ENCODE peak calls at places on chromosome 10, in seven cellular contexts. C is K562, H is H1, R is HepG2, V is HCT116, X is GM12878, M is SK-N-SH. G is an unnamed sample.

GRCh38 chr10:46539596-46540411 is 16.7 kb downstream of the GPRIN2 start:
- DNase-seq in C (no peak), R (peak), V (no peak), X (no peak), H (no peak), M (no peak), G (no peak)

GRCh38 chr10:67815571-67816059 is 22.4 kb downstream of the DNAJC12 start:
- DNase-seq in H (no peak), R (no peak), M (no peak), C (no peak), V (no peak), X (no peak), G (no peak)

GRCh38 chr10:44974082-44974627 is 4.5 kb downstream of the DEPP1 start:
- DNase-seq in H (no peak), M (no peak), R (no peak), V (no peak), C (no peak), X (no peak), G (no peak)

GRCh38 chr10:1715821-1716220 is 21.5 kb downstream of the ADARB2 start:
- DNase-seq in V (no peak), H (peak), C (no peak), M (no peak), R (no peak), X (peak), G (peak)

GRCh38 chr10:110013615-110014293 is 6.0 kb downstream of the ADD3 start:
- DNase-seq in V (no peak), R (peak), H (no peak), C (no peak), M (no peak), X (no peak), G (no peak)

GRCh38 chr10:34477229-34477628 is 337.9 kb downstream of the PARD3 start:
- DNase-seq in M (no peak), X (no peak), R (no peak), H (no peak), V (no peak), C (no peak), G (no peak)

GRCh38 chr10:28331821-28332220 is 29.0 kb upstream of the MPP7 start:
- DNase-seq in C (no peak), X (no peak), M (no peak), R (no peak), V (no peak), H (no peak), G (no peak)

GRCh38 chr10:76353124-76353851 is 921.9 kb downstream of the LRMDA start:
- DNase-seq in H (no peak), M (no peak), X (no peak), C (no peak), V (no peak), R (no peak), G (no peak)

GRCh38 chr10:113006656-113007342 is 56.8 kb downstream of the TCF7L2 start:
- DNase-seq in H (no peak), R (no peak), C (no peak), M (no peak), V (no peak), X (no peak), G (no peak)

GRCh38 chr10:25555865-25556264 is 378.2 kb upstream of the MYO3A start:
- DNase-seq in X (no peak), R (no peak), H (no peak), C (no peak), M (no peak), V (no peak), G (no peak)

GRCh38 chr10:59331661-59332060 is 30.7 kb downstream of the FAM13C start:
- DNase-seq in M (no peak), R (no peak), H (no peak), C (no peak), X (no peak), V (no peak), G (no peak)

GRCh38 chr10:13062813-13063212 is 37.1 kb upstream of the OPTN start:
- DNase-seq in R (no peak), V (no peak), X (no peak), M (no peak), C (peak), H (no peak), G (no peak)

GRCh38 chr10:99853655-99854054 is 71.2 kb downstream of the ABCC2 start:
- DNase-seq in M (no peak), R (no peak), C (no peak), X (no peak), H (no peak), V (no peak), G (no peak)

GRCh38 chr10:109977382-109977806 is 30.4 kb upstream of the ADD3 start:
- DNase-seq in V (no peak), C (no peak), R (peak), X (no peak), H (no peak), M (no peak), G (no peak)

GRCh38 chr10:119404719-119405504 is 137.6 kb downstream of the RGS10 start:
- DNase-seq in X (no peak), C (no peak), M (no peak), H (no peak), V (no peak), R (no peak), G (no peak)

GRCh38 chr10:71623098-71623985 is 96.2 kb downstream of the C10orf105 start:
- DNase-seq in M (no peak), H (no peak), V (no peak), X (no peak), R (no peak), C (peak), G (peak)

GRCh38 chr10:122368502-122369254 is 5.8 kb upstream of the PLEKHA1 start:
- DNase-seq in R (no peak), C (no peak), M (no peak), X (no peak), V (no peak), H (no peak), G (no peak)

GRCh38 chr10:110002801-110003523 is 4.8 kb upstream of the ADD3 start:
- DNase-seq in X (no peak), M (no peak), C (no peak), H (no peak), V (no peak), R (no peak), G (no peak)

GRCh38 chr10:76035728-76036409 is 604.4 kb downstream of the LRMDA start:
- DNase-seq in M (peak), X (no peak), R (no peak), H (no peak), V (no peak), C (no peak), G (no peak)

GRCh38 chr10:101670635-101671034 is 24.3 kb downstream of the FBXW4 start:
- DNase-seq in C (no peak), R (no peak), V (no peak), H (no peak), M (no peak), X (peak), G (no peak)

GRCh38 chr10:7887417-7887816 is 69.1 kb downstream of the TAF3 start:
- DNase-seq in C (no peak), R (no peak), M (no peak), V (no peak), X (no peak), H (no peak), G (no peak)

GRCh38 chr10:31595992-31596391 is 277.0 kb downstream of the ZEB1 start:
- DNase-seq in C (no peak), V (no peak), H (no peak), M (no peak), R (no peak), X (no peak), G (no peak)

GRCh38 chr10:115005771-115006170 is 67.8 kb downstream of the TRUB1 start:
- DNase-seq in H (no peak), M (no peak), C (no peak), X (no peak), R (no peak), V (no peak), G (no peak)

GRCh38 chr10:114996542-114996941 is 58.5 kb downstream of the TRUB1 start:
- DNase-seq in C (no peak), V (no peak), X (no peak), H (no peak), R (no peak), M (no peak), G (no peak)

GRCh38 chr10:115004236-115004862 is 66.4 kb downstream of the TRUB1 start:
- DNase-seq in C (no peak), H (no peak), M (no peak), R (no peak), X (no peak), V (no peak), G (no peak)

GRCh38 chr10:114998993-114999392 is 61.0 kb downstream of the TRUB1 start:
- DNase-seq in V (no peak), R (no peak), X (no peak), M (no peak), H (no peak), C (no peak), G (no peak)

DNA sequence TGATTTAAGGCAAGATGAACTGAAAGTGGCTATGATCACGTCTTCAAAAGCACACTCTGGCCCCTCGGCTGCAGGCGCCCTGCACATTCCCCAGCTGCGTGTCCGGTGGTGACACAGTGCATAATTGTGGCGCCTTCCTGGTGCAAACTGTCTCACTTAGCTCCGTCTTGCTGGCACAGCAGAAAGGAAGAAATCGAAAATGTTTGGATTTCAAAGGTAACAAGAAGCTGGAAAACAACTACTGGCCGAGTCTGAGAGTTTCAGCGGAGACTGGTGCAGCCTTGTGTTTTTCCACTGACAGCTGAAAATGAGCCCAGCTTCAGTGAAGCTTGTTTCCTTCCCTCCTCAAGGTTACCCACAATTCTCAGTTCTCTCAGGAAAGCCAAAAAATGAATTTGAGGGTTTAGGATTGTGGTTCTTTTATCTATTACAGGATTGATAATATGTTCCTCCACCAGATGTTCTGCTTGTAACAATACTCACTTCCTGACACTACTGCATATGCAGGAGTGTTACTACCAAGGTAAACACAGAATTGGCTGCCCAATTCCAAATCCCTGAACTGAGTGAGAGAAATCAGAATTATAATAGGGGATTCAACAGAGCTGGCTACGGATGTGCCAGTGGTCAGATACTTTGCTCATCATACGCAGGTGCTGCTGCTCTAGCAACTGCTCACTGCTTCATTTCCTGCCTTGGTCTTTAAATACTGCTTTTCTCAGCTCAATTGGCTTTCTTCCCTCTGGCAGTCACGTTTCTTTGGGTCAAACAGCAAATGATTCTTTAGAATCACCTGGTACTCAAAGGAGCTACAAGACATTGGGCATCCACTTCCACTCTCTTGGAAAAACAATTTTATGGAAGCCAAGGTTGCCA is 63.7 kb downstream of the TRUB1 start:
- DNase-seq in X (peak), C (no peak), H (no peak), M (no peak), V (no peak), R (no peak), G (no peak)
- TF ChIP-seq JUND in X (no peak), C (no peak), H (no peak), M (no peak), V (no peak), R (no peak), G (no peak)

GRCh38 chr10:97724341-97724941 is 10.9 kb downstream of the MARVELD1 start:
- DNase-seq in C (no peak), H (no peak), X (no peak), M (no peak), V (no peak), R (peak), G (no peak)
- TF ChIP-seq JUND in C (no peak), H (no peak), X (no peak), M (no peak), V (no peak), R (no peak), G (no peak)

DNA sequence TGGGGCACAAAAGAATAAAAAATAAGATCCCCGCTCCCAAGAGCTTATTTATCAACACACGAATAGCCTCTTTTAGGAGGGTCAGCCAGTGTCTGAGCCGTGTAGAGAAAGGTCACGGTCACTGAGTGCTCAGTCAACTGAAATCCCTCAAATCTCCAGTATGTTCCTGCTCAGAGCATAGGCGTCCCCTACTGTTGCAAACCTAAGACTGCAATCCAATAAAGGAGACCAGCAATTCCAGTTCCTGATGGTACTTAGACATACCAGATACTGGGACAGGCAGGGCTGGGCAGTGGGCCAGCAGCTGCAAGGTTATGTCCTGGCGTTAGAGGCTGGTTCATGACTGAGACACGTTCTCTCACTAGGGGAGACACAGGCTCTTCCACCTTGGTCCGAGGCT is 93.6 kb downstream of the CACNB2 start:
- DNase-seq in V (no peak), C (no peak), X (no peak), R (no peak), H (no peak), M (peak), G (peak)
- TF ChIP-seq JUND in V (no peak), C (no peak), X (no peak), R (no peak), H (no peak), M (no peak), G (no peak)

GRCh38 chr10:121070257-121070656 is 219.1 kb downstream of the WDR11 start:
- DNase-seq in V (peak), R (peak), C (peak), H (no peak), M (no peak), X (no peak), G (peak)
- TF ChIP-seq JUND in V (no peak), R (no peak), C (no peak), H (no peak), M (no peak), X (no peak), G (no peak)

GRCh38 chr10:103734731-103735130 is 120.6 kb downstream of the SH3PXD2A start:
- DNase-seq in V (no peak), C (no peak), M (no peak), X (no peak), H (no peak), R (no peak), G (no peak)
- TF ChIP-seq JUND in V (no peak), C (no peak), M (no peak), X (no peak), H (no peak), R (no peak), G (no peak)

DNA sequence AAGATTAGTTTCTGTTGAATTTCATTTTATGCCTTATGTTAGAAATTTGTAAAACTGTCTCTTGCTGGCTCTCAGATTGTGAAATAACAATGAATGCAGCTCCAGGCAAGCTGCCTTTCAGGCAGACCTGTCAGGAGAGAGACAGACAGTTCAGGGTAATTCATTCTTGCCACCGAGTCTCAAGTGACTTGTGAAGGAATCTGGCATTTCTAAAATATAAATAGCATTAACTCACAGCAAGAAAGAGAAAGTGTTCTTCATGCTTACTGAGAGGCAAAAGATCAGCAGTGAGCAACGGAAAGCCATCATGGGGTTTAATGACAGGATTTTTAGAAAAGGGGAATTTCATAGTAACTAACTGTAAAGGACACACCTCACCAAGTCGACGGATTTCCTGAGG is 442.3 kb upstream of the AKR1E2 start:
- DNase-seq in C (no peak), M (no peak), H (no peak), X (no peak), V (no peak), R (no peak), G (no peak)
- TF ChIP-seq JUND in C (no peak), M (no peak), H (no peak), X (no peak), V (no peak), R (no peak), G (no peak)